ENCODE peak calls at places on chromosomes 5 and 9, in six cellular contexts. U is Right ventricle myocardium inferior; X is CD8-positive, alpha-beta T cell; V is ovary; A is GM23248; I is activated CD4-positive, alpha-beta T cell treated with anti-CD3 and anti-CD28 coated beads for 36 hours. R is an unnamed sample.

GRCh38 chr5:91132552-91132951 is 250.6 kb downstream of the ARRDC3 start:
- DNase-seq in U (no peak), X (no peak), V (no peak), A (no peak), I (no peak), R (no peak)

GRCh38 chr5:91293131-91293530 is 90.0 kb downstream of the ARRDC3 start:
- DNase-seq in U (no peak), X (no peak), V (no peak), A (no peak), I (no peak), R (no peak)

GRCh38 chr5:108260105-108260857 is 121.6 kb downstream of the FBXL17 start:
- DNase-seq in U (no peak), X (peak; percentile 62), V (peak; percentile 75), A (peak; percentile 84), I (peak; percentile 83), R (peak; percentile 65)

GRCh38 chr5:6674421-6674820 is 38.8 kb upstream of the TENT4A start:
- DNase-seq in U (no peak), X (no peak), V (no peak), A (no peak), I (no peak), R (no peak)

GRCh38 chr9:97703437-97704326 is 6.5 kb upstream of the XPA start:
- DNase-seq in U (no peak), X (no peak), V (peak; percentile 28), A (peak; percentile 95), I (peak; percentile 67), R (peak; percentile 86)

GRCh38 chr5:157464518-157465171 is 4.6 kb downstream of the NIPAL4 start:
- DNase-seq in U (no peak), X (peak; percentile 33), V (peak; percentile 31), A (peak; percentile 96), I (peak; percentile 87), R (peak; percentile 86)

GRCh38 chr9:75962186-75963036 is 71.9 kb downstream of the PCSK5 start:
- DNase-seq in U (peak; percentile 71), X (no peak), V (no peak), A (no peak), I (no peak), R (no peak)

GRCh38 chr5:142280066-142281011 is 44.5 kb downstream of the SPRY4 start:
- DNase-seq in U (peak; percentile 83), X (no peak), V (peak; percentile 26), A (no peak), I (no peak), R (peak; percentile 96)

GRCh38 chr5:75534734-75535133 is 23.0 kb downstream of the POLK start:
- DNase-seq in U (no peak), X (no peak), V (no peak), A (no peak), I (no peak), R (no peak)

GRCh38 chr5:39424751-39425524 is at the start of gene DAB2:
- DNase-seq in U (peak; percentile 93), X (peak; percentile 39), V (peak; percentile 80), A (peak; percentile 97), I (peak; percentile 70), R (peak; percentile 94)

GRCh38 chr5:142179776-142180387 is 71.3 kb downstream of the NDFIP1 start:
- DNase-seq in U (no peak), X (no peak), V (no peak), A (no peak), I (no peak), R (no peak)

GRCh38 chr5:151051066-151051930 is 29.5 kb downstream of the TNIP1 start:
- DNase-seq in U (peak; percentile 85), X (peak; percentile 76), V (peak; percentile 90), A (peak; percentile 81), I (peak; percentile 82), R (peak; percentile 97)

GRCh38 chr9:108382267-108382666 is 473.5 kb downstream of the ACTL7B start:
- DNase-seq in U (no peak), X (no peak), V (no peak), A (no peak), I (no peak), R (no peak)

GRCh38 chr5:60630179-60630578 is 69.8 kb downstream of the DEPDC1B start:
- DNase-seq in U (no peak), X (no peak), V (no peak), A (no peak), I (no peak), R (no peak)

GRCh38 chr5:31269259-31269658 is 75.8 kb downstream of the CDH6 start:
- DNase-seq in U (no peak), X (no peak), V (no peak), A (no peak), I (no peak), R (no peak)

GRCh38 chr5:69374911-69375446 is 5.4 kb downstream of the RAD17 start:
- DNase-seq in U (no peak), X (no peak), V (no peak), A (no peak), I (no peak), R (no peak)

GRCh38 chr5:37717613-37718431 is 122.0 kb downstream of the GDNF start:
- DNase-seq in U (no peak), X (no peak), V (peak; percentile 28), A (peak; percentile 53), I (no peak), R (peak; percentile 36)

GRCh38 chr5:141182248-141182647 is at the start of gene PCDHB16:
- DNase-seq in U (no peak), X (no peak), V (peak; percentile 75), A (peak; percentile 87), I (peak; percentile 30), R (peak; percentile 71)

GRCh38 chr9:5499889-5500398 is 10.4 kb upstream of the PDCD1LG2 start:
- DNase-seq in U (no peak), X (no peak), V (no peak), A (peak; percentile 44), I (no peak), R (no peak)

GRCh38 chr5:124796495-124796894 is 50.1 kb upstream of the ZNF608 start:
- DNase-seq in U (no peak), X (no peak), V (no peak), A (no peak), I (no peak), R (no peak)

GRCh38 chr5:13976867-13977479 is 32.5 kb upstream of the DNAH5 start:
- DNase-seq in U (no peak), X (no peak), V (no peak), A (peak; percentile 72), I (no peak), R (peak; percentile 76)

GRCh38 chr5:115418788-115419187 is 122.3 kb upstream of the CCDC112 start:
- DNase-seq in U (no peak), X (no peak), V (no peak), A (no peak), I (no peak), R (no peak)

GRCh38 chr5:52690236-52690685 is 97.5 kb upstream of the ITGA1 start:
- DNase-seq in U (no peak), X (no peak), V (no peak), A (peak; percentile 33), I (no peak), R (no peak)

GRCh38 chr9:74499111-74499601 is 2.0 kb downstream of the RORB start:
- DNase-seq in U (no peak), X (no peak), V (no peak), A (no peak), I (no peak), R (peak; percentile 64)

R was measured in osteoblast.